ENCODE peak calls at places on chromosomes 11 and 22, in five cellular contexts. G is neural progenitor cell, H is mammary epithelial cell, C is fibroblast of lung, Y is PC-9. P is an unnamed sample.

GRCh38 chr11:68546555-68546954 is 86.0 kb downstream of the PPP6R3 start:
- DNase-seq in Y (no peak), G (no peak), H (no peak), C (no peak), P (no peak)

GRCh38 chr11:119222308-119222707 is 16.2 kb downstream of the CBL start:
- DNase-seq in H (no peak), G (no peak), C (peak; percentile 86), Y (no peak), P (no peak)

GRCh38 chr11:82960779-82961143 is 59.2 kb downstream of the DDIAS start:
- DNase-seq in C (no peak), G (no peak), H (no peak), Y (no peak), P (no peak)

GRCh38 chr11:35717520-35717919 is 54.9 kb downstream of the TRIM44 start:
- DNase-seq in H (no peak), G (no peak), C (no peak), Y (no peak), P (no peak)

GRCh38 chr22:31206896-31207687 is 5.0 kb upstream of the LIMK2 start:
- DNase-seq in G (no peak), C (no peak), H (peak; percentile 69), Y (peak; percentile 99), P (no peak)

GRCh38 chr11:87368876-87369480 is 331.2 kb downstream of the TMEM135 start:
- DNase-seq in H (peak; percentile 23), G (no peak), C (no peak), Y (no peak), P (no peak)

GRCh38 chr11:95279921-95280861 is 49.2 kb upstream of the SESN3 start:
- DNase-seq in G (no peak), H (peak; percentile 75), Y (no peak), C (no peak), P (no peak)

GRCh38 chr11:93059074-93059957 is 89.9 kb downstream of the MTNR1B start:
- DNase-seq in C (peak; percentile 87), Y (no peak), G (peak; percentile 31), H (no peak), P (peak; percentile 22)

GRCh38 chr11:8227156-8228152 is 36.2 kb downstream of the LMO1 start:
- DNase-seq in C (no peak), Y (peak; percentile 90), G (no peak), H (peak; percentile 95), P (no peak)

GRCh38 chr11:118690553-118691304 is 11.3 kb upstream of the TREH start:
- DNase-seq in C (no peak), Y (peak; percentile 28), G (no peak), H (no peak), P (no peak)

DNA sequence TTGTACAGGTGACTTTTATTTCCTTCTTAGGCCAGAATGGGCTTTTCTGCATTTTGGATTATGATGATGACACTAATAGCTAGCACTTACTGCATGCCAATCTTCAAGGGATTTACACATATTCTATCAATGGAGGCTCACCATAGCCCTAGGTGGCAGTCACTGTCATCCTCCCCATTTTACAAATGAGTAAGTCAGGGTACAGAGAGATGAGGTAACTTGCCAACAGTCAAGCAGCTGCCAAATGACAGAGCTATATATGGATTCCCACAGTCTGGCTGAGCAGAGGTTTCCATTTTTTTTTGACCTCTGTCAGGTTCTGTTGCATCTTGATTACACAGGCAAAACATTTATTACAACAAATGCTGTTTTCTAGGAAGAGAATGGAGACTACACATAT is 23.8 kb upstream of the C11orf96 start:
- DNase-seq in G (no peak), C (no peak), Y (no peak), H (no peak), P (no peak)
- H3K4me3 ChIP-seq in G (no peak overlapping the region), C (no peak overlapping the region), Y (no peak overlapping the region), H (no peak overlapping the region), P (no peak overlapping the region)

DNA sequence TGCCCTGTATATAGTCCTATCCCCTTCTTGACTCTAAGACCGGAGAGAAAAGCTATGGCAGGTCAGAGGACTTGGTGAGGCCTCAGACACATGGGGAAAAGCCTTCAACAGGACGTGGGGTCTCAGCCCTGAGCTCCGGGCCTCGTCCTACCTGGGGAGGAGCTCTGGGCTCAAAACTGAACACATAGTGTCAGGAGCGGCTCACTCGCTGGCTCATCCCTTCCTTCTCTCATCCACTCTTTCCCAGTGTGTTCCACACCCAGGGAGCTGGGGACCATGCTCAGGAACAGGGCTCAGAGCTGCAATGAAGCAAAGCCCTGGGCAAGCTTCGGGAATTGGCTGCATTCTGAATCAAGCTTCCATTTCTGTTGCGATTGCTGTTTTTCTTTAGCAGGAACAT is 14.5 kb downstream of the ADAMTS15 start:
- DNase-seq in C (no peak), Y (no peak), H (no peak), G (no peak), P (no peak)
- TF ChIP-seq EZH2 in C (no peak), Y (no peak), H (no peak), G (no peak), P (no peak)

GRCh38 chr22:22120160-22120559 is 124.4 kb upstream of the VPREB1 start:
- DNase-seq in C (no peak), Y (no peak), H (no peak), G (no peak), P (no peak)

GRCh38 chr22:22123118-22123959 is 121.2 kb upstream of the VPREB1 start:
- DNase-seq in C (no peak), Y (no peak), H (no peak), G (no peak), P (no peak)

GRCh38 chr22:22121445-22121844 is 123.1 kb upstream of the VPREB1 start:
- DNase-seq in G (no peak), H (no peak), Y (no peak), C (no peak), P (no peak)

GRCh38 chr22:22122348-22123117 is 122.1 kb upstream of the VPREB1 start:
- DNase-seq in Y (no peak), G (no peak), C (no peak), H (no peak), P (no peak)

GRCh38 chr22:22119003-22119402 is 125.6 kb upstream of the VPREB1 start:
- DNase-seq in H (no peak), Y (no peak), C (no peak), G (no peak), P (no peak)
- H3K4me3 ChIP-seq in H (no peak overlapping the region), Y (no peak overlapping the region), C (no peak overlapping the region), G (no peak overlapping the region), P (no peak overlapping the region)

DNA sequence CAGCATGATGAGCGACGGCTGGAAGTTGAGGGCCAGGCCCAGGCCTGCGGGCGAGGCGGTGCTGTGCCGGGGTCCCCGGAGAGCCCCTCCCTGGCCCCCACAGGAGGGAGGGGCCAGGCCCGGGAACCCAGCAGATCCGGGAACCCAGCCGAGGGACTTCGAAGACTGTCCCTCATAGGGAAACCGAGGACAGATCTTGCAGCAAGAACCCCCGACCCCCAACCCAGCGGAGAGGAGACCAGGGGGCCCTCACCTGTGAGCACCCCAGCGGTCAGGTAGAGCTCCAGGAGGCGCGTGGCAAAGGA is 2.4 kb downstream of the SLC16A8 start:
- DNase-seq in C (no peak), G (no peak), H (no peak), Y (no peak), P (no peak)
- TF ChIP-seq EZH2 in C (no peak), G (peak; percentile 31), H (no peak), Y (no peak), P (no peak)

DNA sequence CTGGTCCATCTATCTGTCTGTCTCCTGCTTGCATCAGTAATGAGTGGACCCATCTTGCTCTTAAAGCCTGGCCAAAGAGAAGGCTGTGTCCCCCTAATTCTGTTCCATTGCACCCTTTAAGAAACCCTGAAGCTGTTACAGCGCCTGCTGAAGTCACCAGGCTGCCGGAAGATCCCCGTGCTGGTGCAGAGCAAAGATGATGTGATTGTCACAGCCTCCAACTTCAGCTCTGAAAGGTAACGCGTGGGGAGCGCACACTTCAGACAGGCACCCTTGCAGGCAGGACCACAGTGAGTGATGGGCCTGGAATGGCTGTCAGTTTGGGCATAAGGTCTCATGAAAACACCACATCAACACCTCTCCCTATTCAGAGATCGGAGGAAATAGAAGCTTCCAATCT is 18.4 kb downstream of the GTPBP1 start:
- DNase-seq in Y (no peak), H (no peak), G (no peak), C (no peak), P (no peak)
- H3K4me3 ChIP-seq in Y (no peak overlapping the region), H (no peak overlapping the region), G (no peak overlapping the region), C (no peak overlapping the region), P (no peak overlapping the region)

DNA sequence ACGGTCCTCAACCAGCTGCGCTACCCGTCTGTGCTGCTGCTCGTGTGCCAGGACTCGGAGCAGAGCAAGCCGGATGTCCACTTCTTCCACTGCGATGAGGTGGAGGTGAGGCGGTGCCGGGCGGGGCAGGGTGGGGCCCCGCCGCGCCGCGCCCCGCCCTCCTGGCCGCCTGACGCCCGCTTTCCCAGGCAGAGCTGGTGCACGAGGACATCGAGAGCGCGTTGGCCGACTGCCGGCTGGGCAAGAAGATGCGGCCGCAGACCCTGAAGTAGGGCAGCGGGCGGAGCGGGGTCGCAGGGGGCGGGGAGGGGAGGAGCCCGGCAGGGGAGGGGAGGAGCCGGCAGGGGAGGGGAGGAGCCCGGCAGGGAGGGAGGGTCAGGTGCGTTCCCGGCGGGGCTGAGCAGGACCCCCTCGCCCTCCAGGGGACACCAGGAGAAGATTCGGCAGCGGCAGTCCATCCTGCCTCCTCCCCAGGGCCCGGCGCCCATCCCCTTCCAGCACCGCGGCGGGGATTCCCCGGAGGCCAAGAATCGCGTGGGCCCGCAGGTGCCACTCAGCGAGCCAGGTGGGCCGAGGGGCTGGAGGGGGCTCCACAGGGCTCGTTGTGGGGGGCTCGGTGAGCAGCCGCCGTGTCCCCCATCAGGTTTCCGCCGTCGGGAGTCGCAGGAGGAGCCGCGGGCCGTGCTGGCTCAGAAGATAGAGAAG is 14.8 kb downstream of the EPS8L2 start:
- DNase-seq in C (peak; percentile 59), G (peak; percentile 91), H (peak; percentile 22), Y (no peak), P (no peak)
- TF ChIP-seq EZH2 in C (no peak), G (no peak), H (no peak), Y (no peak), P (no peak)

GRCh38 chr22:50626314-50626855 is 1.6 kb downstream of the ARSA start:
- DNase-seq in C (no peak), Y (no peak), H (no peak), G (no peak), P (no peak)

GRCh38 chr22:50625568-50626313 is 2.2 kb downstream of the ARSA start:
- DNase-seq in Y (no peak), C (no peak), G (peak; percentile 50), H (no peak), P (no peak)

GRCh38 chr22:50627452-50627913 is 469 bp downstream of the ARSA start:
- DNase-seq in C (no peak), G (peak; percentile 71), H (peak; percentile 16), Y (peak; percentile 29), P (no peak)

GRCh38 chr22:50627914-50628542 is at the start of gene ARSA:
- DNase-seq in Y (peak; percentile 76), H (peak; percentile 76), G (peak; percentile 95), C (peak; percentile 83), P (no peak)

DNA sequence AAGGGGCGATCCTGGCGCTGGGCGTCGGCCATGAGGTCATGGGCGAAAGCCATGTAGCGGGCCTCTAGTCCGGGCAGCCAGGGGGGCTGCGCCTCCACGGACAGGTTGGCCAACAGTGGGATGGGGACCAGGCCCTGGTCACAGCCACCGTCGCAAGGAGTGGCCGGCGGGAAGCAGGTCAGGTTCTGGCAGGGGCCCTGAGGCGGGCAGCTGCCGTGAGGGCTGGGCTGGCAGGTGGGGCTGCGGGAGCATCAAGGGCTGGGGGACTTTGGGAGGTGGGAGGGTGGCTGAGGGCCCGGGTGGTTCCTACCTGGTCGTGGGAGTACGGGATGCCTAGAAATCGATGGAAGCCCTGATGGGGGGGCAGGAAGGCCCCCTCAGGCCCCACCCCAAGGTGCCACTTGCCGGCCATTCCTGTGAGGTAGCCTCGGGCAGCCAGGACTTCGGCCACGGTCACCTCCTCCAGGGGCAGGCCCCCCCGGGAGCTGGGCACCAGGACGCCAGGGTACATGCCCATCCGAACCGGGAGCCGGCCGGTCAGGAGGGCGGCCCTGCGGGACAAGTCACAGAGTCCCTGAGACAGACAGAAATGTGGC is 998 bp downstream of the ARSA start:
- DNase-seq in H (no peak), Y (peak; percentile 15), C (no peak), G (no peak), P (no peak)
- H3K4me3 ChIP-seq in H (peak overlapping the region; percentile 88), Y (peak overlapping the region; percentile 99), C (peak overlapping the region; percentile 66), G (peak overlapping the region; percentile 92), P (peak overlapping the region; percentile 84)